ENCODE peak calls at places on chromosomes 13 and 19, in five cellular contexts. R is epithelial cell of esophagus, Z is A549, K is pancreas, O is transverse colon. W is an unnamed sample.

GRCh38 chr19:36997152-36997842 is 80.9 kb upstream of the ZNF420 start:
- DNase-seq in R (no peak), Z (no peak), K (no peak), O (no peak), W (no peak)

GRCh38 chr19:334296-335071 is 10.1 kb downstream of the MIER2 start:
- DNase-seq in R (no peak), Z (no peak), K (no peak), O (no peak), W (no peak)

GRCh38 chr19:41373993-41374392 is 2.3 kb upstream of the TMEM91 start:
- DNase-seq in R (peak; percentile 48), Z (no peak), K (peak; percentile 68), O (peak; percentile 79), W (no peak)

GRCh38 chr13:51331354-51331861 is 8.1 kb upstream of the SERPINE3 start:
- DNase-seq in R (no peak), Z (no peak), K (no peak), O (no peak), W (no peak)

GRCh38 chr19:2602391-2603181 is 99.9 kb downstream of the GNG7 start:
- DNase-seq in R (peak; percentile 88), Z (no peak), K (peak; percentile 71), O (peak; percentile 74), W (peak; percentile 47)

GRCh38 chr19:6963937-6964336 is 57.3 kb downstream of the MBD3L2B start:
- DNase-seq in R (no peak), Z (no peak), K (no peak), O (no peak), W (no peak)

GRCh38 chr13:59690857-59691500 is 472.7 kb downstream of the DIAPH3 start:
- DNase-seq in R (no peak), Z (no peak), K (no peak), O (no peak), W (no peak)

GRCh38 chr13:98475521-98475920 is 101.4 kb downstream of the STK24 start:
- DNase-seq in R (no peak), Z (no peak), K (no peak), O (no peak), W (peak; percentile 25)

GRCh38 chr13:30805603-30806011 is 70.3 kb downstream of the ALOX5AP start:
- DNase-seq in R (no peak), Z (no peak), K (no peak), O (no peak), W (peak; percentile 70)

GRCh38 chr19:20423381-20424207 is 142.0 kb downstream of the ZNF737 start:
- DNase-seq in R (peak; percentile 64), Z (no peak), K (peak; percentile 71), O (peak; percentile 44), W (peak; percentile 21)

GRCh38 chr13:95300625-95301134 is 571 bp downstream of the ABCC4 start:
- DNase-seq in R (peak; percentile 29), Z (peak; percentile 71), K (peak; percentile 45), O (peak; percentile 63), W (peak; percentile 37)

GRCh38 chr19:21603431-21604153 is 98.2 kb downstream of the ZNF429 start:
- DNase-seq in R (no peak), Z (no peak), K (no peak), O (no peak), W (no peak)

GRCh38 chr19:18894254-18895037 is 1.5 kb downstream of the CERS1 start:
- DNase-seq in R (no peak), Z (no peak), K (no peak), O (no peak), W (no peak)

GRCh38 chr19:4089400-4089908 is 22.8 kb upstream of the ZBTB7A start:
- DNase-seq in R (no peak), Z (no peak), K (no peak), O (peak; percentile 39), W (no peak)

GRCh38 chr19:17902701-17903100 is 30.1 kb upstream of the CCDC124 start:
- DNase-seq in R (peak; percentile 76), Z (no peak), K (no peak), O (no peak), W (no peak)

GRCh38 chr19:2631213-2631821 is 71.2 kb downstream of the GNG7 start:
- DNase-seq in R (no peak), Z (no peak), K (no peak), O (no peak), W (no peak)

GRCh38 chr19:17757125-17757524 is 5.8 kb downstream of the FCHO1 start:
- DNase-seq in R (peak; percentile 70), Z (peak; percentile 52), K (peak; percentile 45), O (peak; percentile 71), W (peak; percentile 62)

GRCh38 chr13:110867380-110867779 is 47.5 kb downstream of the ANKRD10 start:
- DNase-seq in R (peak; percentile 8), Z (no peak), K (no peak), O (no peak), W (no peak)

GRCh38 chr13:106484084-106484754 is 51.2 kb downstream of the EFNB2 start:
- DNase-seq in R (no peak), Z (no peak), K (no peak), O (no peak), W (no peak)

GRCh38 chr19:55242517-55242916 is 14.0 kb upstream of the TMEM86B start:
- DNase-seq in R (no peak), Z (no peak), K (no peak), O (no peak), W (no peak)

GRCh38 chr13:19266979-19267378 is 85.4 kb upstream of the TUBA3C start:
- DNase-seq in R (no peak), Z (no peak), K (no peak), O (no peak), W (no peak)

GRCh38 chr19:15828121-15828620 is 12.7 kb upstream of the OR10H1 start:
- DNase-seq in R (peak; percentile 17), Z (no peak), K (no peak), O (no peak), W (peak; percentile 58)

GRCh38 chr13:75468098-75468497 is 13.9 kb downstream of the TBC1D4 start:
- DNase-seq in R (no peak), Z (no peak), K (no peak), O (no peak), W (no peak)

DNA sequence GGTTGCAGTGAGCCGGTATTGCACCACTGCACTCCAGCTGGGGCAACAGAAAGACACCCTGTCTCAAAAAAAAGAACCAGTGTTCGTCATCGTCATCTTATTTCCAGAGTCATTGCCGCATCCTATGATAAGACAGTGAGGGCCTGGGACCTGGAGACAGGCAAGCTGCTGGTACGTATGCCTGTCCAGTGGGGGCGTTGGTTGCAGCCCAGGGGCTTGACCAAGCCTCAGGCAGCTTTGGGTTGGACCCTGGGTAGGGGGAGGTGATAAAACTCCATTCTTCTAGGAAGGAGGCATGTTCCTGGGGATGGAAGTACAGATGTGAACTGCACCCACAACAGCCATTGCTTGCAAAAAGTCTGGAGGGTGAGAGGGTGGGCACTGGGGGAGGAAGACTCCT is 15.6 kb downstream of the WDR88 start:
- DNase-seq in R (no peak), Z (no peak), K (no peak), O (no peak), W (no peak)
- TF ChIP-seq CTCF in R (no peak), Z (no peak), K (no peak), O (no peak), W (no peak)

GRCh38 chr13:21501709-21502108 is 42.6 kb upstream of the ZDHHC20 start:
- DNase-seq in R (no peak), Z (peak; percentile 12), K (no peak), O (no peak), W (no peak)
- TF ChIP-seq CTCF in R (peak; percentile 4), Z (no peak), K (no peak), O (no peak), W (no peak)

DNA sequence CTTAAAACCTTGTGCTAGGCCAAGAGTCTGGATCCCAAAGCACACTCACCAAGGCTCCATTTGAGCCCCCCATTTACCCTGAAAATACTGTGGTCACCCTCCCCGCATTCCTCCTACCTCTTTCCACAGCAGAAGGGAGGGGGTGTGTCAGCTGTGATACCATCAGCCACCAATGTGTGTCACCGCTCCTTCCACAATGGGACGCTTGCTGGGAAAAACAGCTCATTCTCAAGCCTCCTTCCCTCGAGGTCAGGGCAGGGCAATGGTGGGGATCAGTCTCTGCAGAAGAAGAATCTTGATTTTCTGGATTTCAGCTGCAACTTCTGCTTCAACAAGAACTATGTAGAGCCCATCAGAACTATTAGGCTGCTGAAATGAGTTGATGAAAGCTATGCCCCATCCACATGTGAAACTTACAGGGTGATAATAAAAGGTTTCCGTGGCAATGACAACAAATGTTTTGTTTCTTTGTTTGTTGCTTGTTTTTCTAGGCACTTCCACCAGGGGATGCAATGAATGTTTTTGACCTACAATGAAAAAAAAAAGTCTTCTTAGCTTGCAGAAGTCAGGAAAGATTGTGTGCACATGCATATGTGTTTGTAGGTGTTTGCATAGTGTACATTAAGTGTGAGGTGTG is 26.4 kb upstream of the ZNF507 start:
- DNase-seq in R (peak; percentile 11), Z (peak; percentile 68), K (no peak), O (no peak), W (peak; percentile 47)
- TF ChIP-seq CTCF in R (peak; percentile 32), Z (peak; percentile 37), K (no peak), O (peak; percentile 19), W (peak; percentile 33)

DNA sequence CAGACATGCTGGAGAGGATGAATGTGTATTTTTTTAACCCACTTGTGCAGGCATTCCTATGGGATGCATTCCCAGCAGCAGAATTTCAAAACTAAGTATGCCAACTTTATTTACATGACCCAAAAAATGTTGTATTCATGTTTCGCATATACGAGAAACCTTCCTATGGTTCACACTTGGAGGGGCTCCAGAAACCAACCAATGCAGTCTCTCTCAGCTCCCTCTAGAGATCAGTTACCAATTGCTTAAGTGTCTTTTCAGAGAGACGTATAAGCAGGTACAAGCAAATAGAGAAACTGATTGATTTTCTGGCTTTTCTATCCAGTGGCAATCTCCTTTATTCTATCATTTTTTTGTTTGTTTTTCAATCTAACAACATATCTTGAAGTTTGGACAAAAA is 5.5 kb upstream of the PTOV1 start:
- DNase-seq in R (no peak), Z (no peak), K (no peak), O (no peak), W (no peak)
- TF ChIP-seq CTCF in R (no peak), Z (no peak), K (no peak), O (no peak), W (no peak)

DNA sequence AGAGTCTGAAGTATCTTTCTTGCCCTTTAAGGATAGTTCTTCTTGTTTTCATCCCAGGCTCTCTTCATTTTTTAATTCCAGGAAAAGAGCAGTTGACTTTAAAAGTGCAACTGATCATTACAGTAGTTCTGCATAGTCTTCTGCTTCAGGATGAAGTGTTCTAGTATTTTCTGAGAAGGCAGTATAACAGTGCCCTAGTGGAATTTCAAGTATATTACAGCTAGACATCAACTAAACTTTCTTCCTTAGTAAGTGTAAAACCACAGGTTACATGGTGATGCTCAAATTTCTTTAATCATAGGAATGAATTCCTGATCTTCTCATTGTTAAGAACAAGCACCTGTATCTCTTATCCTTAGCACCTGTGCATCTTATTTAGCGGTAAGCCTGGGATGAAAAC is 10.9 kb downstream of the NUFIP1 start:
- DNase-seq in R (no peak), Z (no peak), K (no peak), O (no peak), W (no peak)
- TF ChIP-seq CTCF in R (no peak), Z (no peak), K (no peak), O (no peak), W (no peak)

GRCh38 chr19:58261968-58262921 is 16.5 kb upstream of the ZNF8 start:
- DNase-seq in R (no peak), Z (peak; percentile 48), K (no peak), O (no peak), W (no peak)
- TF ChIP-seq CTCF in R (no peak), Z (no peak), K (no peak), O (no peak), W (no peak)